ENCODE peak calls at places on chromosomes 5 and 9, in seven cellular contexts. One of them, this sample, is unnamed.

GRCh38 chr5:67693956-67694564 is 497.5 kb upstream of the CD180 start:
- DNase-seq in MM.1S: no peak
- DNase-seq in IMR-90: no peak
- DNase-seq in HCT116: no peak
- DNase-seq in keratinocyte: no peak
- DNase-seq in HepG2: no peak
- DNase-seq in fibroblast of lung: peak
- DNase-seq in this sample: no peak

GRCh38 chr9:124858330-124859046 is 3.3 kb downstream of the RPL35 start:
- DNase-seq in MM.1S: no peak
- DNase-seq in IMR-90: no peak
- DNase-seq in HCT116: no peak
- DNase-seq in keratinocyte: no peak
- DNase-seq in HepG2: no peak
- DNase-seq in fibroblast of lung: no peak
- DNase-seq in this sample: peak

GRCh38 chr5:101532430-101532829 is 629.3 kb upstream of the ST8SIA4 start:
- DNase-seq in MM.1S: no peak
- DNase-seq in IMR-90: peak
- DNase-seq in HCT116: no peak
- DNase-seq in keratinocyte: no peak
- DNase-seq in HepG2: no peak
- DNase-seq in fibroblast of lung: no peak
- DNase-seq in this sample: no peak

GRCh38 chr9:80699551-80699998 is 989.8 kb downstream of the TLE1 start:
- DNase-seq in MM.1S: no peak
- DNase-seq in IMR-90: peak
- DNase-seq in HCT116: no peak
- DNase-seq in keratinocyte: peak
- DNase-seq in HepG2: no peak
- DNase-seq in fibroblast of lung: peak
- DNase-seq in this sample: no peak

GRCh38 chr5:157602505-157602904 is 26.9 kb upstream of the ADAM19 start:
- DNase-seq in MM.1S: no peak
- DNase-seq in IMR-90: peak
- DNase-seq in HCT116: no peak
- DNase-seq in keratinocyte: no peak
- DNase-seq in HepG2: no peak
- DNase-seq in fibroblast of lung: no peak
- DNase-seq in this sample: peak

GRCh38 chr5:69364414-69364813 is 4.9 kb downstream of the AK6 start:
- DNase-seq in MM.1S: no peak
- DNase-seq in IMR-90: peak
- DNase-seq in HCT116: peak
- DNase-seq in keratinocyte: no peak
- DNase-seq in HepG2: peak
- DNase-seq in fibroblast of lung: peak
- DNase-seq in this sample: peak

GRCh38 chr5:129460121-129460950 is at the start of gene ADAMTS19:
- DNase-seq in MM.1S: peak
- DNase-seq in IMR-90: peak
- DNase-seq in HCT116: no peak
- DNase-seq in keratinocyte: no peak
- DNase-seq in HepG2: no peak
- DNase-seq in fibroblast of lung: peak
- DNase-seq in this sample: no peak

GRCh38 chr5:137602721-137603273 is 103.7 kb upstream of the SPOCK1 start:
- DNase-seq in MM.1S: no peak
- DNase-seq in IMR-90: no peak
- DNase-seq in HCT116: no peak
- DNase-seq in keratinocyte: no peak
- DNase-seq in HepG2: no peak
- DNase-seq in fibroblast of lung: no peak
- DNase-seq in this sample: no peak

DNA sequence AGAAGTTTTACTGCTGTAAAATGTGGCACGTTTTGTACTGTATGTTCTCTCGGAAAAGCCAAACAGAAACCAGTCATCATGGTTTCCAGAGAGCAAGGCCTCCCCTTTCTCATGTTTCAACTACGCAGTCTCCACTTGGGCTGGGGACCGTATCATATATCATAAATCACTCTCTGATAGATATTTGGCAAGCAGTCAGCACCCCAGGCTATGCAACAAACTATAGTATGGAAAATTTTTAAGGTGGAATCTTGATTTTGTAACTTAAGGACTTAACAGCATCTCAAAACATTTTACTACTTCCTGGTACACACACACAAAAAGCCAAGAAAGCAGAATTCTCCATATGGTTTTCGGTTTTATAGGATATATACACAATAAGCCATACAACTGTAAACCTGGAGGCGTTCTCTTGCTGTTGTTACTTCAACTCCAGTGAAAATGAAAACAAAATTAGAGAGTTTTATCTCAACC is 283.6 kb downstream of the NFIB start:
- DNase-seq in MM.1S: no peak
- DNase-seq in IMR-90: peak
- DNase-seq in HCT116: no peak
- DNase-seq in keratinocyte: peak
- DNase-seq in HepG2: no peak
- DNase-seq in fibroblast of lung: peak
- DNase-seq in this sample: no peak
- H3K9ac ChIP-seq in MM.1S: no peak
- H3K9ac ChIP-seq in IMR-90: peak
- H3K9ac ChIP-seq in HCT116: no peak
- H3K9ac ChIP-seq in keratinocyte: peak
- H3K9ac ChIP-seq in HepG2: no peak
- H3K9ac ChIP-seq in fibroblast of lung: no peak
- H3K9ac ChIP-seq in this sample: no peak

DNA sequence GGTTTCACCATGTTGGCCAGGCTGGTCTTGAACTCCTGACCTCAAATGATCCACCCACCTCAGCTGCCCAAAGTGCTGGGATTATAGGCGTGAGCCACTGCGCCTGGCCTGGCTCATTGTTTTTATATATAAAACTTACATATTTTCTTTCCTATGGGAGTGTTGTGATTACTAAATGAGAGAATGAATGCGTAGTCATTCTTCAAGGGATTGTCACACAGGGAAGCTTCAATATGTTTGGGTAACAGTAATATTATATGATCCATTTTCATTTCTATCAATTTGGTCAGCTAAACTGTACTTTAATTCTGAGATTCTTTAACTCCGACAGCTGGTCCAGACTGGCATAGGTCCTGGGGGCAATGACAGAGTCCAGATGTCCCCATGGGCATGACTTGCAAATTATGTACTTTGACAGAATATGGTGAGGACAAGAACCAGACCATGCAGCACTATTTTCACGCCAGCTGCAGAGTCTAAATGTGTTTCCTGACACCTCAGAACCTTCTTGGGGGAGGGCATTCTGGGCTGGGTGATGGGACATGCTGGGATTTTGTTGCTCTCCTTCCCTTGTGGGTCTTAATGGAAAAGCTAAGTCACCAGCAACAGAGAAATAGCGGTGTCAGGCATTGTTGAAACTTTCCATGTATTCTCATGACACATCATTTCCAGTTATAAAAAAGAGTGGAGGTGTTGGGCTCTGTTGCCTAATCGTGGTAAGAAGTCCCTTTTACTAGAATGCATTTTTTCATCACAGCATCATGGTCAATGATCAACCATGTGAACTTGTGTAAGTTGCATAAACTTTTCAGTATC is 40.9 kb upstream of the TNC start:
- DNase-seq in MM.1S: no peak
- DNase-seq in IMR-90: peak
- DNase-seq in HCT116: no peak
- DNase-seq in keratinocyte: no peak
- DNase-seq in HepG2: no peak
- DNase-seq in fibroblast of lung: peak
- DNase-seq in this sample: no peak
- H3K4me2 ChIP-seq in MM.1S: no peak
- H3K4me2 ChIP-seq in IMR-90: no peak
- H3K4me2 ChIP-seq in HCT116: no peak
- H3K4me2 ChIP-seq in keratinocyte: no peak
- H3K4me2 ChIP-seq in HepG2: no peak
- H3K4me2 ChIP-seq in fibroblast of lung: no peak
- H3K4me2 ChIP-seq in this sample: no peak

GRCh38 chr9:13718086-13718485 is 438.6 kb upstream of the MPDZ start:
- DNase-seq in MM.1S: peak
- DNase-seq in IMR-90: peak
- DNase-seq in HCT116: no peak
- DNase-seq in keratinocyte: peak
- DNase-seq in HepG2: no peak
- DNase-seq in fibroblast of lung: no peak
- DNase-seq in this sample: no peak

GRCh38 chr9:13719410-13719809 is 439.9 kb upstream of the MPDZ start:
- DNase-seq in MM.1S: no peak
- DNase-seq in IMR-90: peak
- DNase-seq in HCT116: no peak
- DNase-seq in keratinocyte: no peak
- DNase-seq in HepG2: no peak
- DNase-seq in fibroblast of lung: peak
- DNase-seq in this sample: no peak

GRCh38 chr9:13716620-13717019 is 437.1 kb upstream of the MPDZ start:
- DNase-seq in MM.1S: no peak
- DNase-seq in IMR-90: no peak
- DNase-seq in HCT116: no peak
- DNase-seq in keratinocyte: no peak
- DNase-seq in HepG2: no peak
- DNase-seq in fibroblast of lung: peak
- DNase-seq in this sample: no peak

GRCh38 chr9:13718539-13718938 is 439.0 kb upstream of the MPDZ start:
- DNase-seq in MM.1S: no peak
- DNase-seq in IMR-90: peak
- DNase-seq in HCT116: no peak
- DNase-seq in keratinocyte: peak
- DNase-seq in HepG2: no peak
- DNase-seq in fibroblast of lung: no peak
- DNase-seq in this sample: no peak

GRCh38 chr9:13717356-13718057 is 438.0 kb upstream of the MPDZ start:
- DNase-seq in MM.1S: no peak
- DNase-seq in IMR-90: peak
- DNase-seq in HCT116: no peak
- DNase-seq in keratinocyte: no peak
- DNase-seq in HepG2: no peak
- DNase-seq in fibroblast of lung: peak
- DNase-seq in this sample: peak
- H3K9ac ChIP-seq in MM.1S: no peak
- H3K9ac ChIP-seq in IMR-90: no peak
- H3K9ac ChIP-seq in HCT116: no peak
- H3K9ac ChIP-seq in keratinocyte: no peak
- H3K9ac ChIP-seq in HepG2: no peak
- H3K9ac ChIP-seq in fibroblast of lung: no peak
- H3K9ac ChIP-seq in this sample: no peak

DNA sequence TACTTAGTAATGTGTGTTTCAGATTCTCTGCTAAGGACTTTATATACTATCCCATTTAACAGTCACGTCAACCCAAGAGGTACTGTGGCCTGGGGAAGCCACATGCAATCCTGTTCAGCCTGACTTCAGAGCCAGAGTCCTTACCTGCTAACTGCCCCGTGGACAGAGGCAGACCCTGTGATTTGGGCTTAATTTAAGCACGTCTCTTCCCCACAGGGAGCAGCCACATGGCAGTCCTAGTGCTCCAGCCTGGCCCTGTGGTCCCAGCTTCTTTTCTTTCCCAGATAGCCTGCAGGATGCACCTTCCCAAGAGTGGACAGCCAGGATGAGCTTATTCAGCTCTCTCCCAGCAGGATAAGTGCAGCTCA is 71.5 kb downstream of the PDE8B start:
- DNase-seq in MM.1S: no peak
- DNase-seq in IMR-90: no peak
- DNase-seq in HCT116: no peak
- DNase-seq in keratinocyte: no peak
- DNase-seq in HepG2: no peak
- DNase-seq in fibroblast of lung: no peak
- DNase-seq in this sample: no peak
- H3K4me2 ChIP-seq in MM.1S: no peak
- H3K4me2 ChIP-seq in IMR-90: no peak
- H3K4me2 ChIP-seq in HCT116: no peak
- H3K4me2 ChIP-seq in keratinocyte: no peak
- H3K4me2 ChIP-seq in HepG2: no peak
- H3K4me2 ChIP-seq in fibroblast of lung: peak
- H3K4me2 ChIP-seq in this sample: no peak

DNA sequence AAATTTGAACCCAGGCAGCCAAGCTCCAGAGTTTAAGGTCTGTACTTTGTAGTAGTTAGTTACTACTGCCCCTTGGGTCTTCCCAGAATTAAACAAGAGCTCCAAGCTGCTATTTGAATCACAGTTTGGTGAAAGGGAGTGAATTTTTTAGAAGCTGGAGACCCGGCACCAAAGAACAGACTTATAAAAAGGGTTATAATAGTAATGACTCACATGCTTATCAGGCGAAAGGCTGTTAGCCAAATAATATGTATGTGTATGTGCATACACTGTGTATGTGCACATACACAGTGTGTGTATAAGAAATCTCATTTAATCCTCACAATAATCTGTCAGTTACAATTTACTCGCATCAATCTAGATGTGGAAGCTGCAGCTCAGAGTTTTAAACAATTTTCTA is 59.5 kb upstream of the ITGA1 start:
- DNase-seq in MM.1S: no peak
- DNase-seq in IMR-90: no peak
- DNase-seq in HCT116: no peak
- DNase-seq in keratinocyte: no peak
- DNase-seq in HepG2: no peak
- DNase-seq in fibroblast of lung: no peak
- DNase-seq in this sample: no peak
- H3K9ac ChIP-seq in MM.1S: no peak
- H3K9ac ChIP-seq in IMR-90: no peak
- H3K9ac ChIP-seq in HCT116: no peak
- H3K9ac ChIP-seq in keratinocyte: no peak
- H3K9ac ChIP-seq in HepG2: no peak
- H3K9ac ChIP-seq in fibroblast of lung: no peak
- H3K9ac ChIP-seq in this sample: no peak

GRCh38 chr5:14399054-14399657 is 182.4 kb upstream of the OTULINL start:
- DNase-seq in MM.1S: peak
- DNase-seq in IMR-90: peak
- DNase-seq in HCT116: peak
- DNase-seq in keratinocyte: no peak
- DNase-seq in HepG2: peak
- DNase-seq in fibroblast of lung: peak
- DNase-seq in this sample: peak
- H3K4me2 ChIP-seq in MM.1S: no peak
- H3K4me2 ChIP-seq in IMR-90: no peak
- H3K4me2 ChIP-seq in HCT116: no peak
- H3K4me2 ChIP-seq in keratinocyte: no peak
- H3K4me2 ChIP-seq in HepG2: no peak
- H3K4me2 ChIP-seq in fibroblast of lung: peak
- H3K4me2 ChIP-seq in this sample: no peak